ENCODE peak calls at places on chromosomes 4 and X, in seven cellular contexts. C, X, J, Q, A, Y and O are unnamed samples.

GRCh38 chr4:141389649-141390048 is 169.0 kb downstream of the ZNF330 start:
- DNase-seq in Q (no peak), A (no peak), C (peak; percentile 73), J (no peak), Y (no peak), X (no peak), O (no peak)

GRCh38 chrX:150934453-150934852 is 36.0 kb upstream of the CD99L2 start:
- DNase-seq in Q (no peak), Y (peak; percentile 29), J (no peak), C (peak; percentile 28), X (no peak), A (no peak), O (no peak)

GRCh38 chr4:114479595-114479994 is 119.0 kb upstream of the UGT8 start:
- DNase-seq in Y (no peak), X (no peak), C (no peak), Q (no peak), A (no peak), J (no peak), O (no peak)

GRCh38 chr4:87490664-87491369 is 38.4 kb downstream of the SPARCL1 start:
- DNase-seq in J (no peak), Y (no peak), X (no peak), A (no peak), C (no peak), Q (no peak), O (no peak)

GRCh38 chr4:184295206-184295605 is 77.5 kb upstream of the ENPP6 start:
- DNase-seq in C (no peak), Y (no peak), J (peak; percentile 1), A (no peak), X (no peak), Q (no peak), O (no peak)

GRCh38 chr4:137749466-137749865 is 217.2 kb upstream of the PCDH18 start:
- DNase-seq in Q (no peak), J (no peak), X (no peak), C (no peak), A (no peak), Y (no peak), O (no peak)

GRCh38 chrX:107684956-107685385 is 56.7 kb downstream of the PRPS1 start:
- DNase-seq in Y (peak; percentile 81), Q (peak; percentile 91), C (no peak), X (no peak), J (peak; percentile 81), A (peak; percentile 85), O (peak; percentile 63)

GRCh38 chrX:134210465-134210864 is 26.5 kb upstream of the CCDC160 start:
- DNase-seq in Q (no peak), C (no peak), X (no peak), J (no peak), Y (no peak), A (no peak), O (no peak)

GRCh38 chr4:99763635-99764101 is 53.0 kb upstream of the DAPP1 start:
- DNase-seq in Y (peak; percentile 62), C (no peak), A (no peak), Q (no peak), X (no peak), J (no peak), O (peak; percentile 15)

GRCh38 chr4:185113340-185113739 is 29.7 kb upstream of the SLC25A4 start:
- DNase-seq in A (no peak), C (no peak), Q (no peak), Y (no peak), J (no peak), X (no peak), O (no peak)

GRCh38 chr4:145231906-145232700 is 51.7 kb upstream of the OTUD4 start:
- DNase-seq in C (no peak), Q (no peak), X (no peak), J (no peak), A (no peak), Y (no peak), O (no peak)

GRCh38 chrX:118554511-118554910 is 58.9 kb downstream of the DOCK11 start:
- DNase-seq in X (no peak), Y (no peak), J (no peak), C (no peak), A (no peak), Q (no peak), O (no peak)

GRCh38 chrX:115966920-115967319 is 203.6 kb upstream of the AGTR2 start:
- DNase-seq in A (no peak), J (no peak), C (peak; percentile 22), Y (no peak), X (no peak), Q (no peak), O (no peak)

GRCh38 chrX:16826207-16826606 is 39.9 kb downstream of the TXLNG start:
- DNase-seq in Q (no peak), A (no peak), Y (no peak), C (peak; percentile 36), X (peak; percentile 51), J (no peak), O (no peak)

GRCh38 chrX:28876415-28876814 is 289.2 kb downstream of the IL1RAPL1 start:
- DNase-seq in X (no peak), J (no peak), A (no peak), Y (no peak), C (no peak), Q (no peak), O (no peak)

GRCh38 chrX:153416781-153417180 is 5.5 kb downstream of the ZFP92 start:
- DNase-seq in C (no peak), A (peak; percentile 51), Y (no peak), J (no peak), Q (no peak), X (no peak), O (no peak)

GRCh38 chrX:47093248-47093647 is 15.0 kb downstream of the RGN start:
- DNase-seq in J (peak; percentile 4), Y (no peak), X (peak; percentile 13), Q (no peak), C (peak; percentile 29), A (no peak), O (no peak)

GRCh38 chr4:158895797-158896442 is 127.1 kb downstream of the FNIP2 start:
- DNase-seq in J (peak; percentile 35), Q (peak; percentile 31), A (no peak), Y (no peak), X (no peak), C (peak; percentile 47), O (no peak)

GRCh38 chr4:185532327-185532726 is 3.0 kb downstream of the PDLIM3 start:
- DNase-seq in X (no peak), C (no peak), J (no peak), Q (no peak), A (no peak), Y (no peak), O (no peak)

GRCh38 chr4:182671749-182672148 is 245.4 kb downstream of the DCTD start:
- DNase-seq in Q (no peak), J (no peak), Y (no peak), X (no peak), A (no peak), C (no peak), O (no peak)

GRCh38 chr4:8319731-8320385 is 50.3 kb downstream of the HTRA3 start:
- DNase-seq in J (no peak), Q (peak; percentile 21), A (peak; percentile 86), Y (peak; percentile 72), C (no peak), X (no peak), O (no peak)

DNA sequence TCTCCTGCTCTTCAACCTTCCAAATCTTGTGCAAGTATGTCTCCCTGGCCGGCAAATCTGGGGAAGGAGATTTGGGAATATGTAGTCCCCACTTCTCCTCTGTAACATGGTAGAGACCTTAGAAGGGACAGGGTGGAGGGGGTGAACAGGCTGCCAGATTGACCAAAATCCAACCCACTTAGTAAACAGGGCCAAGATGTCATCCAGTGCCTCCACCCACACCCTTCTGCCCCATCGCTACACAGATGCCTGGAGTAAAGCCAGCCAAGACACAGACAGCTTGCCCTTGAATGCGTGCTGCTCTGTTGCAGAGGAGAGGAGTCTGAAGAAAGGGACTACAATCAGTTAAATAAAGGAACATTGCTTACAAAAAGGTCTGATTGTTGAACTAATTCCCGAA is 160.1 kb upstream of the LDB2 start:
- DNase-seq in A (no peak), Y (peak; percentile 38), X (no peak), J (no peak), C (no peak), Q (no peak), O (peak; percentile 26)
- H3K4me3 ChIP-seq in A (no peak overlapping the region), Y (no peak overlapping the region), X (no peak overlapping the region), J (no peak overlapping the region), C (no peak overlapping the region), Q (no peak overlapping the region), O (peak overlapping the region; percentile 15)

GRCh38 chr4:32661229-32661628 is 1941.1 kb downstream of the PCDH7 start:
- DNase-seq in Q (no peak), Y (no peak), C (no peak), J (no peak), X (no peak), A (no peak), O (no peak)

GRCh38 chr4:32658019-32658418 is 1937.8 kb downstream of the PCDH7 start:
- DNase-seq in X (no peak), C (no peak), Q (no peak), J (no peak), A (peak; percentile 8), Y (no peak), O (no peak)

DNA sequence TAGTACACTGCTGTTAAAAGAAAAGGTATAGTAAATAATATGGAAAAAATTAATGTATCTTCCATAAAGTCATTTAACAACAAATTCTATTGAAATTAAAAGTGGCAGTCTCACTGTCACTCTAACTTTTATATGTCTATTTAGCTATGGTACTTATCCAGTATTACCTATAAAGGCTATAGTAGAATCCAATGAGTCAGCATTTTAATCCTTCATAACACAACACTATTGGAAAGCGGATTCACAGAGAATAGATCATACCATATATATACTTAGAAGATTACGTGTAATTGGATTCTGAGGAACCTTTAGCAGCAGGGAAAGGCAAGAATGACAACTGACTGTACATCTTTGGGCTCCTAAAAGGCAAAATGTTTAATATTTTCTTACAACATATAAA is 1942.6 kb downstream of the PCDH7 start:
- DNase-seq in Q (no peak), C (no peak), Y (no peak), A (no peak), J (no peak), X (no peak), O (no peak)
- H3K4me3 ChIP-seq in Q (no peak overlapping the region), C (no peak overlapping the region), Y (no peak overlapping the region), A (no peak overlapping the region), J (no peak overlapping the region), X (no peak overlapping the region), O (no peak overlapping the region)

DNA sequence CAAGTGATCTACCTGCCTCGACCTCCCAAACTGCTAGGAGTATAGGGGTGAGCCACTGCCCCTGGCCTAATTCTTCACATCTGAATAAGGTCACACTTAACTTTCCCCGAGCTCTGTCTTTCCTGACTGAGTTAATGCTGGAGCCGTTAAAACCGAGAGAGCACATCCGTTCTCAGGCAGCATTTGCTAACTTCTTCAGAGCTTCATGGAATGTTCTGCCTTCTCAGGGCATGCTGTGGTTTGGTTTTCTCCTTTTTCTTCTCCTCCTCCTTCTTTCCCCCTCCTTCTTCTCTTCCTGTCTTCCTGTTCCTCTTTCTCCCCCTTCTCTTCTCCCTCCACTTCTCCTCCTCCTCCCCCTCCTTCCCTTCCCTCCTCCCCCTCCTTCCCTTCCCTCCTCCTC is 119.9 kb downstream of the ASMT start:
- DNase-seq in Y (no peak), J (no peak), C (no peak), A (no peak), Q (no peak), X (no peak), O (no peak)
- H3K4me3 ChIP-seq in Y (no peak overlapping the region), J (no peak overlapping the region), C (no peak overlapping the region), A (no peak overlapping the region), Q (no peak overlapping the region), X (no peak overlapping the region), O (no peak overlapping the region)

DNA sequence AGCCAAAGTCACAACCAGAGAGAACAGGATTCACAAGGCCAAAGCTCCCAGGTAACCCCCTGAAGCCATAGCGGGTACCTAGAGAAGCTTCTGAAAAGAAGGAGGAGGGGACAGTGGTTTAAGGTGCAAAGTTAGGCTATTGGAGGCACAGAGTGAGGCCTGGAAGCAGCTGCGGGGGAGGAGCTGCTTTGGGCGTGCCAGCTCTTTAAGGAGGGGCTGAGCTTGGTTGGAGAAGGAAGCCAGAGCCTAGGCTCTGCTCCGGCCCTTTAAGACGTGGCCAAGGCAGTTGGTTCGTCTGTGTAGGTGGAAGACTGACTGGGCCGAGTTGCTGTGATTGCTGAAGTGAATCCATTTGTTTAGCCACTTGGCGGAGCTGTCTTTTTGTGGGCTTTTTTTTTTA is 1.5 kb downstream of the KLF8 start:
- DNase-seq in J (peak; percentile 51), X (no peak), Q (no peak), C (peak; percentile 64), A (peak; percentile 70), Y (peak; percentile 73), O (peak; percentile 24)
- H3K4me3 ChIP-seq in J (no peak overlapping the region), X (peak overlapping the region; percentile 48), Q (peak overlapping the region; percentile 50), C (peak overlapping the region; percentile 58), A (peak overlapping the region; percentile 71), Y (peak overlapping the region; percentile 44), O (peak overlapping the region; percentile 50)